ENCODE peak calls at places on chromosomes 13 and 19, in five cellular contexts. E is AG04449, C is cardiac muscle cell, I is ovary, A is astrocyte of the spinal cord. K is an unnamed sample.

GRCh38 chr19:34355201-34355600 is 9.8 kb upstream of the GPI start:
- DNase-seq in E (no peak), C (no peak), I (no peak), A (no peak), K (no peak)

GRCh38 chr13:68323106-68323505 is 1093.0 kb upstream of the PCDH9 start:
- DNase-seq in E (no peak), C (no peak), I (no peak), A (no peak), K (no peak)

GRCh38 chr13:114019367-114019766 is 45.5 kb upstream of the C13orf46 start:
- DNase-seq in E (no peak), C (no peak), I (no peak), A (no peak), K (no peak)

GRCh38 chr13:83449666-83450395 is 432.4 kb downstream of the SLITRK1 start:
- DNase-seq in E (peak), C (peak), I (no peak), A (peak), K (peak)

GRCh38 chr13:76976929-76977328 is 15.0 kb upstream of the CLN5 start:
- DNase-seq in E (no peak), C (no peak), I (no peak), A (no peak), K (no peak)

GRCh38 chr13:48110930-48111721 is 16.2 kb upstream of the MED4 start:
- DNase-seq in E (no peak), C (peak), I (no peak), A (peak), K (no peak)

GRCh38 chr13:23021921-23022320 is 158.9 kb upstream of the SGCG start:
- DNase-seq in E (no peak), C (no peak), I (no peak), A (no peak), K (no peak)

GRCh38 chr19:7658219-7658686 is 10.6 kb upstream of the RETN start:
- DNase-seq in E (no peak), C (no peak), I (no peak), A (no peak), K (no peak)

GRCh38 chr13:81197966-81198365 is 857.0 kb upstream of the SPRY2 start:
- DNase-seq in E (no peak), C (no peak), I (no peak), A (no peak), K (no peak)
- TF ChIP-seq CTCF in E (no peak), C (no peak), I (no peak), A (no peak), K (no peak)

GRCh38 chr19:5479958-5480357 is 24.7 kb downstream of the ZNRF4 start:
- DNase-seq in E (no peak), C (no peak), I (no peak), A (no peak), K (no peak)

GRCh38 chr19:5478241-5478924 is 23.2 kb downstream of the ZNRF4 start:
- DNase-seq in E (no peak), C (no peak), I (no peak), A (no peak), K (no peak)

GRCh38 chr19:5478925-5479588 is 23.8 kb downstream of the ZNRF4 start:
- DNase-seq in E (no peak), C (no peak), I (no peak), A (no peak), K (no peak)

GRCh38 chr19:5481957-5482356 is 26.7 kb downstream of the ZNRF4 start:
- DNase-seq in E (no peak), C (no peak), I (no peak), A (no peak), K (no peak)

GRCh38 chr19:5480427-5480836 is 25.2 kb downstream of the ZNRF4 start:
- DNase-seq in E (no peak), C (peak), I (no peak), A (no peak), K (no peak)
- TF ChIP-seq CTCF in E (peak), C (peak), I (no peak), A (peak), K (peak)

GRCh38 chr13:50167224-50167947 is 152.1 kb downstream of the KCNRG start:
- DNase-seq in E (no peak), C (no peak), I (no peak), A (no peak), K (no peak)

GRCh38 chr13:50167967-50168366 is 152.7 kb downstream of the KCNRG start:
- DNase-seq in E (no peak), C (no peak), I (no peak), A (no peak), K (no peak)

GRCh38 chr13:50171585-50172282 is 156.5 kb downstream of the KCNRG start:
- DNase-seq in E (peak), C (no peak), I (no peak), A (no peak), K (no peak)

GRCh38 chr13:50168803-50169202 is 153.6 kb downstream of the KCNRG start:
- DNase-seq in E (no peak), C (no peak), I (no peak), A (no peak), K (no peak)

GRCh38 chr13:50170447-50171037 is 155.3 kb downstream of the KCNRG start:
- DNase-seq in E (no peak), C (peak), I (no peak), A (peak), K (no peak)
- TF ChIP-seq CTCF in E (peak), C (peak), I (no peak), A (peak), K (peak)

GRCh38 chr19:18856385-18857126 is 24.8 kb downstream of the UPF1 start:
- DNase-seq in E (no peak), C (peak), I (no peak), A (no peak), K (no peak)
- TF ChIP-seq CTCF in E (peak), C (peak), I (no peak), A (peak), K (peak)

DNA sequence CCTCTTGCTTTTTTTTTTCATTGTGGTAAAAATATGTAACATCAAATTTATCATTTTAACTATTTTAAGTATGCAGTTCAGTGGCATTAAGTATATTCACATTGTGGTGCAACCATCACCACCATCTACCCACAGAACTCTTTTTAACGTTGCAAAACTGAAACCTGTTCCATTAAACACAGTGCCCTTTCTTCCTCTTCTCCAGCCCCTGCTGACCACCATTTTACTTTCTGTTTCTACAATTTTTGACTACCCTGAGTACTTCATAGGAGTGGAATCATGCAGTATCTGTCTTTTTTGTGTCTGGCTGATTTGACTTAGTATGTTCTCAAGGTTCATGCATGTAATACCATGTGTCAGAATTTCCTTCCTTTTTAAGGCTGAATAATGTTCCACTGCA is 153.1 kb downstream of the FGF9 start:
- DNase-seq in E (no peak), C (no peak), I (no peak), A (no peak), K (no peak)
- TF ChIP-seq CTCF in E (no peak), C (no peak), I (no peak), A (no peak), K (no peak)

GRCh38 chr13:90233933-90234672 is 1113.4 kb upstream of the MIR17HG start:
- DNase-seq in E (no peak), C (no peak), I (no peak), A (no peak), K (no peak)
- TF ChIP-seq CTCF in E (no peak), C (no peak), I (no peak), A (peak), K (no peak)

GRCh38 chr19:2142173-2142829 is 9.1 kb downstream of the AP3D1 start:
- DNase-seq in E (no peak), C (no peak), I (no peak), A (no peak), K (no peak)

GRCh38 chr19:2148482-2149135 is 2.8 kb downstream of the AP3D1 start:
- DNase-seq in E (no peak), C (no peak), I (no peak), A (no peak), K (no peak)

GRCh38 chr19:2145831-2146241 is 5.5 kb downstream of the AP3D1 start:
- DNase-seq in E (no peak), C (no peak), I (no peak), A (no peak), K (no peak)

GRCh38 chr19:2140193-2140545 is 11.2 kb downstream of the AP3D1 start:
- DNase-seq in E (no peak), C (no peak), I (no peak), A (no peak), K (no peak)

GRCh38 chr19:2144190-2144589 is 7.2 kb downstream of the AP3D1 start:
- DNase-seq in E (no peak), C (no peak), I (no peak), A (no peak), K (no peak)
- TF ChIP-seq CTCF in E (no peak), C (no peak), I (no peak), A (no peak), K (no peak)